ENCODE peak calls at places on chromosome 21, in six cellular contexts. H is activated CD8-positive, alpha-beta memory T cell treated with anti-CD3 and anti-CD28 coated beads for 4 hours; P is type B pancreatic cell; K is NCI-H1694 treated with DMSO at 0.1 percent for 48 hours; T is mesenteric fat pad; Z is stimulated activated CD8-positive, alpha-beta memory T cell treated with anti-CD3 and anti-CD28 coated beads, Interleukin-15, amount 100 ng/mL, for 4 hours. W is an unnamed sample.
A peak's percentile ranks its signal among the peaks of the same experiment; 100 is the strongest.

GRCh38 chr21:44013380-44014088 is 1.4 kb downstream of the TRAPPC10 start:
- DNase-seq in K (no peak), H (no peak), Z (no peak), P (no peak), T (no peak), W (no peak)

GRCh38 chr21:42666918-42667317 is 13.5 kb downstream of the PDE9A start:
- DNase-seq in T (no peak), K (no peak), H (no peak), P (no peak), Z (no peak), W (no peak)

GRCh38 chr21:46325073-46325912 is 1.3 kb downstream of the PCNT start:
- DNase-seq in H (no peak), T (no peak), P (peak; percentile 74), K (peak; percentile 31), Z (no peak), W (peak; percentile 65)

GRCh38 chr21:43369124-43369523 is 57.8 kb downstream of the SIK1 start:
- DNase-seq in H (no peak), P (no peak), T (no peak), K (no peak), Z (no peak), W (no peak)

GRCh38 chr21:44709426-44710293 is 1.7 kb downstream of the TSPEAR start:
- DNase-seq in Z (peak; percentile 20), T (peak; percentile 87), H (no peak), K (peak; percentile 56), P (peak; percentile 67), W (peak; percentile 48)

GRCh38 chr21:25934771-25935224 is 200.0 kb downstream of the GABPA start:
- DNase-seq in P (no peak), T (no peak), H (no peak), K (no peak), Z (no peak), W (no peak)

GRCh38 chr21:40923361-40923760 is 76.4 kb upstream of the DSCAM start:
- DNase-seq in H (no peak), Z (no peak), T (no peak), K (no peak), P (no peak), W (no peak)

GRCh38 chr21:46211786-46212720 is 16.5 kb downstream of the LSS start:
- DNase-seq in K (no peak), H (no peak), T (peak; percentile 68), Z (no peak), P (no peak), W (no peak)

GRCh38 chr21:39083377-39084008 is 99.8 kb downstream of the PSMG1 start:
- DNase-seq in P (no peak), H (no peak), K (no peak), Z (no peak), T (no peak), W (no peak)

GRCh38 chr21:45724345-45724961 is 80.9 kb downstream of the PCBP3 start:
- DNase-seq in P (no peak), T (no peak), H (no peak), Z (no peak), K (no peak), W (peak; percentile 15)

GRCh38 chr21:23861908-23862504 is 1745.3 kb downstream of the MRPL39 start:
- DNase-seq in T (no peak), P (no peak), Z (no peak), H (no peak), K (no peak), W (no peak)

GRCh38 chr21:35294231-35294898 is 245.3 kb upstream of the RUNX1 start:
- DNase-seq in K (peak; percentile 70), P (no peak), T (no peak), H (no peak), Z (no peak), W (no peak)

GRCh38 chr21:27225142-27225541 is 258.3 kb upstream of the ADAMTS5 start:
- DNase-seq in T (no peak), K (no peak), P (no peak), Z (no peak), H (no peak), W (no peak)

GRCh38 chr21:36873511-36873910 is 93.0 kb downstream of the HLCS start:
- DNase-seq in H (no peak), K (no peak), T (no peak), P (no peak), Z (no peak), W (no peak)

GRCh38 chr21:27024971-27025370 is 58.1 kb upstream of the ADAMTS5 start:
- DNase-seq in K (no peak), H (no peak), P (no peak), Z (no peak), T (no peak), W (no peak)

GRCh38 chr21:14545906-14546480 is at the start of gene SAMSN1:
- DNase-seq in T (no peak), Z (peak; percentile 60), K (no peak), H (peak; percentile 19), P (no peak), W (no peak)

GRCh38 chr21:41709965-41710822 is 56.7 kb downstream of the RIPK4 start:
- DNase-seq in P (no peak), K (no peak), Z (no peak), T (no peak), H (no peak), W (no peak)